ENCODE peak calls at places on chromosomes 3 and 15, in five cellular contexts. M is upper lobe of right lung, G is mesenchymal stem cell, H is brain microvascular endothelial cell, U is right atrium auricular region. Z is an unnamed sample.

GRCh38 chr15:31517711-31518110 is 191.1 kb downstream of the KLF13 start:
- DNase-seq in M (no peak), G (no peak), H (no peak), U (peak; percentile 36), Z (no peak)

GRCh38 chr3:62210016-62210415 is 163.3 kb downstream of the FEZF2 start:
- DNase-seq in G (no peak), U (no peak), H (no peak), M (no peak), Z (no peak)

GRCh38 chr3:107242579-107242978 is 134.7 kb upstream of the CCDC54 start:
- DNase-seq in H (no peak), G (no peak), M (no peak), U (no peak), Z (no peak)

GRCh38 chr15:77552066-77552465 is 80.6 kb downstream of the LINGO1 start:
- DNase-seq in U (no peak), H (no peak), G (no peak), M (no peak), Z (no peak)

GRCh38 chr15:98729446-98730042 is 81.2 kb downstream of the IGF1R start:
- DNase-seq in H (no peak), G (peak; percentile 47), M (no peak), U (no peak), Z (no peak)

GRCh38 chr3:23239181-23240068 is 36.3 kb downstream of the UBE2E2 start:
- DNase-seq in H (no peak), G (no peak), U (no peak), M (no peak), Z (no peak)

GRCh38 chr15:63000706-63001105 is 41.8 kb upstream of the TPM1 start:
- DNase-seq in U (no peak), M (no peak), G (no peak), H (no peak), Z (no peak)

GRCh38 chr3:77945320-77945719 is 905.4 kb downstream of the ROBO2 start:
- DNase-seq in G (no peak), U (no peak), M (no peak), H (no peak), Z (no peak)

DNA sequence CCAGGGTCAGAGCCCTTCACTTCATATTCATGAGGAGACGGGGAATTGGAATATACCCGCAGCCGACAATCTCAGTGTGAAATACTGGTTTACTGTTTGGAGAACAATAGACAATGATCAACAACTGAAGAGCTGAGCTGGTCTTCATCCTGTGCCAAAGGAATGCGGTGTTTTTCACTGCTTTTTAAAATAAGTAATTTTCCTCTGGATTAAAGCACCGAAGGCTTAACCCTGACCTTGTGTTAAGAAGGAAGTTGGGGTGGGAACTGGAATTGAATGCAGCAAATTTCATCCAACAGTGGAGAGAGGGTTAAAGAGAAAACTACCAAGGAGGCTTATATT is at the start of gene TM4SF18:
- DNase-seq in H (no peak), U (no peak), M (no peak), G (no peak), Z (no peak)
- H3K27ac ChIP-seq in H (no peak within 1 kb of the TSS), U (peak within 1 kb of the TSS; percentile 49), M (peak within 1 kb of the TSS; percentile 62), G (peak within 1 kb of the TSS; percentile 79), Z (no peak within 1 kb of the TSS)

GRCh38 chr15:91456251-91456718 is 356.2 kb downstream of the SV2B start:
- DNase-seq in G (no peak), M (no peak), U (no peak), H (peak; percentile 48), Z (peak; percentile 81)

GRCh38 chr15:91456921-91457320 is 356.9 kb downstream of the SV2B start:
- DNase-seq in G (no peak), M (no peak), H (no peak), U (no peak), Z (peak; percentile 26)
- H3K27ac ChIP-seq in G (peak overlapping the region; percentile 50), M (no peak overlapping the region), H (peak overlapping the region; percentile 37), U (no peak overlapping the region), Z (peak overlapping the region; percentile 67)

GRCh38 chr15:100285641-100286295 is 56.0 kb downstream of the ADAMTS17 start:
- DNase-seq in U (no peak), H (no peak), G (no peak), M (no peak), Z (no peak)
- H3K27ac ChIP-seq in U (no peak overlapping the region), H (no peak overlapping the region), G (no peak overlapping the region), M (no peak overlapping the region), Z (no peak overlapping the region)

DNA sequence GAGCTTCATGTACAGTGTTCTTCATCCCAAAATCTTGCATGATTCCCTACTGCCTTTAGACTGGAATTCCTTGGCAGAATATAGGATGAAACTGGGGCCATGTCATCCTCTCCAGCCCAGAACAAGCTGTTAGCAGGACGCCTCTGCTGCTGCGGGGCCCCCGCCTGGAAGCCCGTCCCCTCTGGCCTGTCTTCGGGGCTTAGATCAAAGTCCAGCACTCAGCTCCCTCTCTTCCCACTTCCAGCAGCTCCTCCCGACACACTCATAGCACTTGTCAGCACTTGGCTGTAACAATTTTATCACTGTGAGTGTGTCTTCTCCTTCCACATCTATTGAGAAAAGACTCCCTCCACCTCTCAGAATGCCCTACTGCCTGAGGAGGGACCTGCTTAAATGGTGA is 111.9 kb upstream of the HACD2 start:
- DNase-seq in G (no peak), U (no peak), H (no peak), M (no peak), Z (no peak)
- H3K27ac ChIP-seq in G (peak overlapping the region; percentile 88), U (peak overlapping the region; percentile 29), H (no peak overlapping the region), M (peak overlapping the region; percentile 79), Z (no peak overlapping the region)

DNA sequence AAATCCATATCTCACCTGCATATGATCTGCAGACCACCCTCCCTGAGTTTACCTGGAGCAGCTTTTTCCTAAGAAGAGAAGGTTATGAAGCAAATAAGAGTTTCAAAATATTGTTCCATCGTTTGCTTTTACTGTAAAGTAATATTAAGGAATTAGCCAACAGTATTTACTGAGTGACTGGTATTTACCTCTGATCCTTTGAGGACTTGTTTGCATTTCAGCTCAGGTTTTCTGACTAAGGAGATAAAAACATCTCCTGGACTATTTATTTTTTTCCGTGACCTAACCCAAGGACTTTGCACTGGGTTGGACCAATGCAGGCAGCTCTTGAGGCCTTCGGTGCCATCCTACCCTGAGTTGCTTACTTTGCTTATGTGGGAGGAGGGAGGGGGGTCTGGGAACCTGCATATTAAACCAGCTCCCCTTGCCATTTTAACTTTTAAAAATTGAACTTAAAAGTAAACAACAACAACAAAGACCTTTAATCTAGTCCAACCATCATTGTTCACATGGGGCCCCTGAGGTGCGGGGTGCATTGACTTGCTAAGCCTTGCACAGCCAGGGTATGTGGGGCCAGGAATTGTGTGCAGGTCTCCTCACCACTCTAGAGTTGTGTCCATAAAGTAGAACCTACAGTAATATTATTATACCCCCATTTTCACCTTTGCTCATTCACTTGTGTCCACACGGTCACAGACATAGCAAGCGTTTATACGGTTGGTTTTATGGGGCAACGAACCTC is 39.3 kb downstream of the TRAK1 start:
- DNase-seq in U (no peak), G (no peak), M (no peak), H (no peak), Z (no peak)
- H3K27ac ChIP-seq in U (no peak overlapping the region), G (no peak overlapping the region), M (no peak overlapping the region), H (no peak overlapping the region), Z (no peak overlapping the region)

Z was measured in RWPE1.